ENCODE peak calls at places on chromosomes 2 and 18, in nine cellular contexts. N is SHP77; G is progenitor cell of endocrine pancreas; S is DMS153; K is HT-29; B is chondrocyte; V is GM23338; T is stimulated activated CD4-positive, alpha-beta T cell treated with anti-CD3 and anti-CD28 coated beads, Interleukin-4, amount 100 ng/mL, for 24 hours; R is kidney glomerular epithelial cell. Z is an unnamed sample.

GRCh38 chr2:189444322-189444721 is 3.0 kb downstream of the WDR75 start:
- DNase-seq in N (no peak), G (no peak), S (no peak), K (no peak), B (no peak), V (no peak), T (peak), R (no peak), Z (no peak)

GRCh38 chr2:164625378-164625971 is 4.2 kb upstream of the GRB14 start:
- DNase-seq in N (no peak), G (no peak), S (no peak), K (no peak), B (no peak), V (no peak), T (no peak), R (peak), Z (no peak)

GRCh38 chr2:148670773-148671172 is 26.2 kb downstream of the EPC2 start:
- DNase-seq in N (no peak), G (no peak), S (no peak), K (no peak), B (no peak), V (no peak), T (no peak), R (no peak), Z (no peak)

GRCh38 chr2:31606511-31606910 is 25.8 kb upstream of the SRD5A2 start:
- DNase-seq in N (no peak), G (no peak), S (no peak), K (no peak), B (no peak), V (no peak), T (no peak), R (no peak), Z (no peak)

GRCh38 chr2:71884303-71885042 is 263.2 kb downstream of the CYP26B1 start:
- DNase-seq in N (no peak), G (no peak), S (no peak), K (no peak), B (no peak), V (no peak), T (no peak), R (no peak), Z (no peak)

GRCh38 chr2:232310690-232311089 is 67.9 kb upstream of the ALPP start:
- DNase-seq in N (no peak), G (no peak), S (no peak), K (no peak), B (no peak), V (no peak), T (no peak), R (no peak), Z (no peak)

GRCh38 chr18:45774065-45774521 is 50.1 kb downstream of the SLC14A1 start:
- DNase-seq in N (no peak), G (no peak), S (peak), K (peak), B (no peak), V (no peak), T (no peak), R (peak), Z (no peak)

GRCh38 chr2:42659601-42660000 is 91.2 kb downstream of the MTA3 start:
- DNase-seq in N (no peak), G (no peak), S (no peak), K (no peak), B (no peak), V (peak), T (no peak), R (no peak), Z (no peak)

GRCh38 chr2:200477667-200478121 is 32.2 kb downstream of the KCTD18 start:
- DNase-seq in N (no peak), G (no peak), S (no peak), K (no peak), B (no peak), V (no peak), T (no peak), R (no peak), Z (no peak)

GRCh38 chr2:127107622-127107999 is 657 bp upstream of the BIN1 start:
- DNase-seq in N (peak), G (no peak), S (no peak), K (peak), B (no peak), V (peak), T (no peak), R (peak), Z (peak)

GRCh38 chr2:189076572-189076971 is 102.4 kb downstream of the COL3A1 start:
- DNase-seq in N (no peak), G (no peak), S (no peak), K (no peak), B (no peak), V (no peak), T (no peak), R (no peak), Z (no peak)

GRCh38 chr2:57882895-57883515 is 163.6 kb upstream of the VRK2 start:
- DNase-seq in N (peak), G (no peak), S (peak), K (no peak), B (no peak), V (no peak), T (no peak), R (no peak), Z (peak)

GRCh38 chr2:136378712-136379595 is 261.0 kb upstream of the CXCR4 start:
- DNase-seq in N (no peak), G (peak), S (peak), K (peak), B (no peak), V (peak), T (peak), R (peak), Z (peak)

GRCh38 chr2:120863173-120863545 is 127.5 kb downstream of the GLI2 start:
- DNase-seq in N (no peak), G (no peak), S (no peak), K (peak), B (peak), V (no peak), T (no peak), R (no peak), Z (no peak)

GRCh38 chr2:240820014-240820606 is at the start of gene KIF1A:
- DNase-seq in N (peak), G (peak), S (peak), K (no peak), B (no peak), V (peak), T (no peak), R (no peak), Z (peak)

GRCh38 chr2:219042157-219042556 is 841 bp upstream of the CFAP65 start:
- DNase-seq in N (no peak), G (no peak), S (no peak), K (no peak), B (no peak), V (no peak), T (no peak), R (no peak), Z (no peak)

GRCh38 chr18:48488388-48488850 is 50.4 kb upstream of the CTIF start:
- DNase-seq in N (no peak), G (no peak), S (no peak), K (peak), B (no peak), V (peak), T (no peak), R (peak), Z (no peak)

GRCh38 chr2:112728384-112729175 is 7.8 kb downstream of the NT5DC4 start:
- DNase-seq in N (no peak), G (no peak), S (no peak), K (no peak), B (no peak), V (no peak), T (no peak), R (no peak), Z (peak)

GRCh38 chr2:242088471-242089212 is 219.1 kb downstream of the RTP5 start:
- DNase-seq in N (peak), G (peak), S (peak), K (peak), B (peak), V (peak), T (peak), R (peak), Z (peak)

GRCh38 chr2:33791625-33792024 is 192.5 kb upstream of the FAM98A start:
- DNase-seq in N (no peak), G (no peak), S (no peak), K (no peak), B (no peak), V (no peak), T (no peak), R (peak), Z (no peak)

GRCh38 chr18:80006726-80007125 is 18.4 kb upstream of the TXNL4A start:
- DNase-seq in N (no peak), G (no peak), S (no peak), K (no peak), B (no peak), V (peak), T (no peak), R (no peak), Z (no peak)

GRCh38 chr18:45874501-45875184 is 49.2 kb downstream of the SIGLEC15 start:
- DNase-seq in N (no peak), G (no peak), S (no peak), K (no peak), B (no peak), V (no peak), T (peak), R (no peak), Z (no peak)

GRCh38 chr2:143482761-143483160 is 353.5 kb downstream of the ARHGAP15 start:
- DNase-seq in N (no peak), G (no peak), S (no peak), K (no peak), B (no peak), V (no peak), T (no peak), R (no peak), Z (no peak)

GRCh38 chr2:16784652-16785051 is 119.0 kb upstream of the CYRIA start:
- DNase-seq in N (no peak), G (no peak), S (no peak), K (no peak), B (no peak), V (no peak), T (no peak), R (no peak), Z (no peak)

GRCh38 chr2:168469281-168469988 is 13.4 kb downstream of the CERS6 start:
- DNase-seq in N (no peak), G (no peak), S (no peak), K (no peak), B (no peak), V (no peak), T (no peak), R (no peak), Z (no peak)

GRCh38 chr2:43270930-43271615 is 44.7 kb upstream of the ZFP36L2 start:
- DNase-seq in N (no peak), G (no peak), S (no peak), K (no peak), B (no peak), V (peak), T (no peak), R (no peak), Z (no peak)

GRCh38 chr2:134668821-134669220 is 50.0 kb downstream of the TMEM163 start:
- DNase-seq in N (no peak), G (no peak), S (no peak), K (no peak), B (no peak), V (no peak), T (peak), R (peak), Z (no peak)

GRCh38 chr2:232783278-232783677 is 6.9 kb upstream of the KCNJ13 start:
- DNase-seq in N (no peak), G (no peak), S (no peak), K (no peak), B (no peak), V (no peak), T (no peak), R (no peak), Z (no peak)

GRCh38 chr2:113219889-113220641 is 46.3 kb downstream of the PSD4 start:
- DNase-seq in N (peak), G (no peak), S (peak), K (peak), B (no peak), V (no peak), T (no peak), R (no peak), Z (no peak)

GRCh38 chr2:26704441-26704977 is 12.0 kb downstream of the KCNK3 start:
- DNase-seq in N (no peak), G (no peak), S (no peak), K (no peak), B (no peak), V (no peak), T (no peak), R (peak), Z (no peak)

GRCh38 chr2:197838036-197838435 is 33.6 kb downstream of the PLCL1 start:
- DNase-seq in N (no peak), G (no peak), S (no peak), K (no peak), B (no peak), V (no peak), T (peak), R (peak), Z (no peak)

GRCh38 chr18:77099501-77100370 is 32.8 kb downstream of the MBP start:
- DNase-seq in N (no peak), G (no peak), S (no peak), K (no peak), B (no peak), V (no peak), T (no peak), R (no peak), Z (no peak)

GRCh38 chr2:44237221-44237620 is 38.1 kb upstream of the SLC3A1 start:
- DNase-seq in N (no peak), G (no peak), S (peak), K (no peak), B (no peak), V (no peak), T (peak), R (no peak), Z (no peak)

GRCh38 chr2:125679903-125680302 is 976.1 kb upstream of the GYPC start:
- DNase-seq in N (no peak), G (no peak), S (no peak), K (peak), B (no peak), V (no peak), T (no peak), R (no peak), Z (no peak)

GRCh38 chr2:11343626-11344341 is 652 bp downstream of the ROCK2 start:
- DNase-seq in N (peak), G (peak), S (peak), K (peak), B (peak), V (peak), T (peak), R (no peak), Z (peak)

GRCh38 chr2:83561592-83561991 is 897.5 kb downstream of the SUCLG1 start:
- DNase-seq in N (no peak), G (no peak), S (no peak), K (no peak), B (no peak), V (no peak), T (no peak), R (no peak), Z (no peak)

GRCh38 chr2:72988041-72988440 is 70.7 kb downstream of the EMX1 start:
- DNase-seq in N (no peak), G (no peak), S (no peak), K (no peak), B (peak), V (no peak), T (no peak), R (no peak), Z (no peak)

GRCh38 chr18:39701839-39702238 is 2136.2 kb upstream of the CELF4 start:
- DNase-seq in N (no peak), G (no peak), S (no peak), K (peak), B (no peak), V (no peak), T (no peak), R (peak), Z (no peak)

GRCh38 chr2:145380436-145381017 is 860.6 kb upstream of the ZEB2 start:
- DNase-seq in N (no peak), G (no peak), S (no peak), K (peak), B (no peak), V (no peak), T (no peak), R (peak), Z (no peak)

Z was measured in NCI-H1105 treated with DMSO at 0.1 percent for 48 hours.